ENCODE peak calls at places on chromosome 18, in eight cellular contexts. M is neural progenitor cell; K is transverse colon; Z is cardiac muscle cell; B is CD8-positive, alpha-beta memory T cell; S is A673; I is sigmoid colon; C is astrocyte. E is an unnamed sample. For H3K27me3 and H3K4me1, the result is how much of the 10 kb centered on the place peaks cover.

GRCh38 chr18:56650056-56650455 is 1.1 kb upstream of the WDR7 start:
- DNase-seq in S (no peak), B (no peak), Z (no peak), I (no peak), M (no peak), K (no peak), C (no peak), E (no peak)

GRCh38 chr18:71743634-71744033 is 800.5 kb downstream of the CBLN2 start:
- DNase-seq in M (no peak), I (no peak), C (no peak), S (no peak), K (no peak), B (no peak), Z (no peak), E (no peak)

GRCh38 chr18:28175047-28175929 is 1.6 kb downstream of the CDH2 start:
- DNase-seq in Z (peak), C (peak), S (no peak), I (peak), B (no peak), K (no peak), M (peak), E (peak)

GRCh38 chr18:53909668-53910067 is 314.8 kb downstream of the MBD2 start:
- DNase-seq in M (no peak), K (no peak), S (peak), C (no peak), Z (no peak), I (no peak), B (no peak), E (peak)

GRCh38 chr18:24322594-24323136 is 75.0 kb downstream of the OSBPL1A start:
- DNase-seq in M (no peak), C (peak), S (no peak), Z (peak), K (no peak), I (no peak), B (no peak), E (peak)

GRCh38 chr18:10094608-10095137 is 180.9 kb downstream of the VAPA start:
- DNase-seq in K (no peak), I (no peak), Z (no peak), S (no peak), M (no peak), C (no peak), B (no peak), E (no peak)

GRCh38 chr18:44356566-44357157 is 324.0 kb upstream of the SETBP1 start:
- DNase-seq in C (no peak), K (no peak), I (no peak), B (no peak), M (no peak), Z (no peak), S (no peak), E (no peak)

GRCh38 chr18:65859075-65859474 is 108.3 kb downstream of the CDH7 start:
- DNase-seq in S (no peak), K (no peak), B (no peak), C (no peak), I (no peak), M (no peak), Z (no peak), E (no peak)

GRCh38 chr18:27860701-27861107 is 316.2 kb downstream of the CDH2 start:
- DNase-seq in S (no peak), K (no peak), M (no peak), Z (peak), I (no peak), C (peak), B (no peak), E (peak)

GRCh38 chr18:50748243-50749229 is 71.3 kb downstream of the MRO start:
- DNase-seq in Z (peak), I (no peak), M (peak), B (no peak), K (no peak), C (no peak), S (peak), E (no peak)

GRCh38 chr18:41461058-41461560 is 493.9 kb upstream of the PIK3C3 start:
- DNase-seq in B (no peak), S (no peak), M (no peak), Z (no peak), I (no peak), K (no peak), C (no peak), E (no peak)

GRCh38 chr18:79399275-79400081 is 3.7 kb downstream of the NFATC1 start:
- DNase-seq in C (no peak), S (no peak), I (peak), B (peak), K (no peak), M (no peak), Z (no peak), E (no peak)

GRCh38 chr18:44541781-44542180 is 138.9 kb upstream of the SETBP1 start:
- DNase-seq in C (no peak), I (no peak), B (no peak), K (no peak), S (no peak), Z (no peak), M (no peak), E (no peak)

GRCh38 chr18:31380912-31381311 is 4.3 kb downstream of the DSG4 start:
- DNase-seq in Z (no peak), I (no peak), M (no peak), S (no peak), C (no peak), B (no peak), K (no peak), E (no peak)

GRCh38 chr18:79410171-79410641 is 14.5 kb downstream of the NFATC1 start:
- DNase-seq in K (no peak), I (no peak), Z (no peak), M (no peak), S (no peak), C (no peak), B (no peak), E (no peak)

GRCh38 chr18:33951031-33951430 is 273.7 kb downstream of the NOL4 start:
- DNase-seq in I (no peak), K (no peak), S (no peak), Z (no peak), B (no peak), C (peak), M (no peak), E (peak)

GRCh38 chr18:79950440-79951341 is 762 bp downstream of the SLC66A2 start:
- DNase-seq in M (peak), C (no peak), B (peak), K (peak), I (peak), S (peak), Z (peak), E (peak)

GRCh38 chr18:41543815-41544214 is 411.2 kb upstream of the PIK3C3 start:
- DNase-seq in M (no peak), C (no peak), B (no peak), I (no peak), Z (no peak), S (no peak), K (no peak), E (peak)

GRCh38 chr18:30687501-30687900 is 355.0 kb downstream of the DSC3 start:
- DNase-seq in C (no peak), K (no peak), S (no peak), I (no peak), M (no peak), B (no peak), Z (no peak), E (no peak)

GRCh38 chr18:13159579-13159978 is 59.0 kb upstream of the LDLRAD4 start:
- DNase-seq in C (peak), M (peak), B (peak), I (no peak), Z (peak), S (peak), K (no peak), E (peak)

GRCh38 chr18:23893653-23894052 is 120.9 kb upstream of the TTC39C start:
- DNase-seq in I (no peak), Z (no peak), S (no peak), C (no peak), M (no peak), B (no peak), K (no peak), E (no peak)

GRCh38 chr18:24502621-24503020 is 42.2 kb downstream of the HRH4 start:
- DNase-seq in K (no peak), C (no peak), S (no peak), I (no peak), Z (no peak), M (no peak), B (no peak), E (no peak)

GRCh38 chr18:21735452-21736015 is 5.1 kb upstream of the MIB1 start:
- DNase-seq in I (no peak), Z (peak), M (peak), S (no peak), C (no peak), B (peak), K (peak), E (no peak)

GRCh38 chr18:7082666-7083065 is 34.9 kb downstream of the LAMA1 start:
- DNase-seq in K (no peak), Z (no peak), I (no peak), S (no peak), M (no peak), C (no peak), B (no peak), E (no peak)

GRCh38 chr18:31424383-31424988 is 23.1 kb upstream of the DSG3 start:
- DNase-seq in C (peak), K (peak), Z (peak), I (no peak), S (peak), M (peak), B (no peak), E (no peak)

GRCh38 chr18:9876867-9877654 is 8.7 kb upstream of the TXNDC2 start:
- DNase-seq in Z (peak), M (peak), K (no peak), B (no peak), I (no peak), S (peak), C (peak), E (peak)

DNA sequence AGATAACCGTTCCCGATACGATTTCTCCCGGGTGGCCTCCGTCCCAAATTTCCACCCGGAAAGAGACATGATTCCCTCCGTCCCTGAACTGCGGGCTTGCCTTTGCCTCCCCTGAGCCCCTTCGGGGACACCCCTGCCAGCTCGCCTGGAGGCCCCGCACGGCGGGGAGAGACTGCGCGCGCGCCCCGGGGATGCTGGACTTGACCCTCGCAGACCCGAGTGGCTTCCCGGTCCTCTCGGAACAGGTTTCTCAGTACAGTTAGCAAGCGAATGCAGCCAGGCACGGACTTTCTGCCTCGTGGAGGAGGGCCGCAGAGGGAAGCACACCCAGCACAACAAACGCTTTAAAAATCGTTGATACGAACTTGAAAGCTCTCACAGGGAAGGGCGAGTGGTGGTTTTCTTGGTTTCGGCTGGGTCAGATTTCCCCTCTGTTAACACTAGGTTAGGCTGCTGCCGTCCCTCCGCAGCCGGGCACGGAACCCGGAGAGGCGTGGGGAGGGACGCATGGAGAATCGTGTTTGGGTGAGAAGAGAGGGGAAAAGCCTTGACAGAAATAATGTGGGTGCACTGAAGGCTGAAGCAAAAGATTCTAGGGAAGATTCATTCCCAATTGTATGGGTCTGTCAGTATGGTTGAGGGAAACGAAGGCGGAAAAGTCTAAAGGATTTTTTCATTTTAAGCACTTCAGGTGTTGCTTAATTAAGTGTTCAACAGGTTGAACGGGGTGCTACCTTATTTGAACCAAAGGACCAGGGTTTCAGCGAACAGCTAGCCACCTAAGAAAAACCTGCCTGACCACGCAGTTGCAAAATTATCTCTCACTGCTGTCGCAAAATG is 916 bp downstream of the TNFRSF11A start:
- DNase-seq in M (peak), B (peak), K (peak), C (peak), S (peak), I (no peak), Z (no peak), E (peak)
- H3K27me3 ChIP-seq in M (half or more), B (under half), K (half or more), C (half or more), S (half or more), I (half or more), Z (under half), E (under half)

GRCh38 chr18:59699750-59700534 is 2.7 kb upstream of the CCBE1 start:
- DNase-seq in K (no peak), I (no peak), B (no peak), Z (no peak), C (no peak), S (no peak), M (no peak), E (no peak)
- H3K4me3 ChIP-seq in K (no peak), I (no peak), B (no peak), Z (no peak), C (no peak), S (no peak), M (no peak), E (no peak)

GRCh38 chr18:63306819-63307554 is 12.6 kb downstream of the BCL2 start:
- DNase-seq in M (no peak), I (no peak), B (no peak), S (no peak), K (no peak), C (no peak), Z (no peak), E (no peak)
- H3K4me1 ChIP-seq in M (under half), I (under half), B (half or more), S (under half), K (under half), C (under half), Z (under half), E (under half)

DNA sequence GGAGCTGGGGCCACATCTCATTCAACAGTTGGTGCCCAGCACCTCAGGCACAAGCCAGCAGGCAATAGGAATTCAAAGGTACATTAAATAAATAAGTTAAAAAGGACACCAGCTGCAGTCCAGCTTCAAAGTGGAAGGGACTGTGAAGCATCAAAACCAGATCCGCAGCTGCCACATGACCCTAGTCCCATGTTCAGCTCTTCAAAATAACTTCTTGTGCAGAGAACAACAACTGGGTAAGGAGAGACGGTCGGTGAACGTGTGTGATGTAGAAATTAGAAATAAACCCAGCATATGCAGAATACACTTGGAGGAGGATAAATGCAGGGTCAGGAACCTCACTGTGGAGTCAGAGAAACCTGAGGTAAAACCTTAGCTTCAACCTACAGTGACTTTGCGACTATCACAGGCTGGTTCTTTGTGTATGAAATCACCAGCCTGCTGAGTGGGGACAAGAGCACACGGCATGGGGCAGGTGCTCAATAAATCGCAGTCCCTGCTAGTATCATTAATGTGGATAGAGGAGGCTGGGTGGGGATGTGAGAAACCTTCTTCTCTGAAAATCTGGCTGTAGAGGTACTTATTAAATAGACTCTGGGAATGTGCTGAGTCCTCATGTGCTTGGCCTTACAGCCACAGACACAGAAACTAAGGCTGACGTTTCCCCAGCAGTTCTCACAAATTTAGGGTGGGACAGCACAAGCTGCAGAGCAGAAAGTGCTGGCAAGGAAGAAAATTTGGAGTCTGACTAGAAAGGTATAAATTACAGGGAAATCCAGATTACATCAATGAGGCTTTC is 20.8 kb downstream of the FBXO15 start:
- DNase-seq in S (no peak), K (no peak), B (no peak), C (no peak), M (peak), I (no peak), Z (no peak), E (no peak)
- H3K27me3 ChIP-seq in S (under half), K (under half), B (under half), C (under half), M (under half), I (under half), Z (under half), E (under half)

DNA sequence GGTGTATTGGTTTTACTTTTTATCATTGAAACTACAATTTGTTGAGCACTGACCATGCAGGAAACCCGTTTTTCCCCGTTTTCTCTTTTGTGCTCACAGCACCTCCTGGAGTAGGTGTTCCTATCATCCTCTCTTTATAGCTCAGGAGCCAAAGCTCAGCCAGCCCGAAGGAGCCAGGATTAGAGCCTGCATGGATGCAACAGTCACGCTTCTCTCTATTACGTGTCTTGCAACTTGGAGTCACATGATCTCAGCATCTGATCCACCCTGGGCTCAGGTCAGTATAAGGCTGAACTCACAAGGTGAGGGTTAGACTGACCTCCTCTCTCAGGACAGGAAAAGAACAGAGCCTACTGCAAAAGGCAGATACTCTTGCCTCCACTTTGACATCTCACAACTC is 150.5 kb downstream of the MBP start:
- DNase-seq in I (no peak), Z (no peak), B (no peak), S (no peak), M (no peak), K (no peak), C (no peak), E (no peak)
- H3K4me3 ChIP-seq in I (no peak), Z (no peak), B (no peak), S (no peak), M (no peak), K (no peak), C (no peak), E (no peak)

GRCh38 chr18:46939998-46940571 is 22.7 kb downstream of the KATNAL2 start:
- DNase-seq in Z (peak), B (no peak), I (no peak), M (no peak), C (no peak), K (no peak), S (no peak), E (peak)

GRCh38 chr18:46942646-46943045 is 25.2 kb downstream of the KATNAL2 start:
- DNase-seq in C (no peak), Z (no peak), M (no peak), B (no peak), S (no peak), I (no peak), K (no peak), E (no peak)

DNA sequence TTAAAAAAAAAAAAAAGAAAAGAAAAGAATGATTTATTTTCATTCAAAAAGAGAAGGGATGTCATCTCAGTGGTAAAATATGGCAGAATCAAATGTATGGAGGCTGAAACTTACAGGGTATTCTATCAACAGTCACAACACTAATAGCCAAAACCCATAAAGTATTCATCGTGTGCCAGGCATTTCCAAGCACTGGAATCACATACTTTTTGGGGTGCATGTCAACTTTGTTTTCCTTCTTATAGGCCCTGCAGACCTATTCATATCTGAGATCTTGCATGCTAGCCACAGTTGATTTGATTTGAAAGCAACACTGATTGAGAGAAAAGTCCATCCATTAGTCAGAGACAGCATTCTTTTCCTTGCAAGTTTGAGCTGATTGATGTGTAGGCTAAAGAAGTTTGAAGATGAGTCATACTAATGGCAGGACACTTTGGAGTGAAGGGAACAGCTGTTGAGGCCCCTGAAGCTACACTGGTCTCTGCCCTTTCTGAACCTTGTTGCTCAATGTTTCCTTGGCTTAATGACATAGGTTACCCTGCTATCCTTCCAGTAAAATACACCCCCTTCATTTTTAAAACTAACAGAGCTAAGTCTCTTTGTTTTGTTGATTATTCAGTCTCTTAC is 22.0 kb downstream of the KATNAL2 start:
- DNase-seq in K (no peak), I (no peak), C (peak), M (no peak), B (no peak), Z (peak), S (peak), E (peak)
- H3K4me1 ChIP-seq in K (under half), I (under half), C (under half), M (under half), B (under half), Z (under half), S (under half), E (under half)

GRCh38 chr18:8537400-8537799 is 71.8 kb upstream of the RAB12 start:
- DNase-seq in K (no peak), Z (no peak), B (no peak), M (no peak), C (no peak), S (no peak), I (no peak), E (no peak)

GRCh38 chr18:8536226-8536625 is 73.0 kb upstream of the RAB12 start:
- DNase-seq in K (no peak), Z (no peak), C (no peak), S (no peak), I (no peak), B (no peak), M (no peak), E (no peak)

GRCh38 chr18:8538935-8539334 is 70.3 kb upstream of the RAB12 start:
- DNase-seq in I (no peak), Z (no peak), S (no peak), B (no peak), C (no peak), K (no peak), M (no peak), E (no peak)

GRCh38 chr18:8536922-8537321 is 72.3 kb upstream of the RAB12 start:
- DNase-seq in I (no peak), M (no peak), B (no peak), Z (no peak), K (no peak), C (no peak), S (no peak), E (no peak)
- H3K27me3 ChIP-seq in I (under half), M (under half), B (under half), Z (under half), K (under half), C (under half), S (under half), E (under half)

GRCh38 chr18:3219621-3220335 is at the start of gene MYOM1:
- DNase-seq in I (no peak), K (no peak), Z (no peak), B (no peak), S (no peak), M (no peak), C (no peak), E (no peak)

GRCh38 chr18:3216987-3217386 is 2.8 kb downstream of the MYOM1 start:
- DNase-seq in I (no peak), Z (no peak), B (no peak), K (no peak), C (no peak), M (no peak), S (no peak), E (no peak)

GRCh38 chr18:3217930-3218647 is 1.7 kb downstream of the MYOM1 start:
- DNase-seq in I (no peak), M (no peak), C (no peak), K (peak), Z (peak), S (peak), B (no peak), E (peak)

GRCh38 chr18:3221496-3221895 is 1.7 kb upstream of the MYOM1 start:
- DNase-seq in I (no peak), C (no peak), B (no peak), K (no peak), Z (no peak), S (no peak), M (no peak), E (no peak)

GRCh38 chr18:3218817-3219216 is 951 bp downstream of the MYOM1 start:
- DNase-seq in C (no peak), K (no peak), S (no peak), M (no peak), Z (no peak), I (no peak), B (no peak), E (no peak)
- H3K4me3 ChIP-seq in C (no peak), K (peak), S (no peak), M (no peak), Z (peak), I (peak), B (no peak), E (peak)

GRCh38 chr18:392926-393325 is 107.6 kb downstream of the COLEC12 start:
- DNase-seq in Z (peak), M (no peak), C (no peak), S (peak), K (no peak), B (no peak), I (no peak), E (no peak)
- H3K4me1 ChIP-seq in Z (under half), M (under half), C (under half), S (under half), K (under half), B (under half), I (under half), E (under half)

E was measured in adipocyte.